ENCODE peak calls at places on chromosomes 2 and 18, in nine cellular contexts. O is cardiac muscle cell, U is suprapubic skin, P is left ventricle myocardium inferior, C is esophagus squamous epithelium, T is HCT116, X is dorsolateral prefrontal cortex, Q is fibroblast of lung, H is thoracic aorta. Z is an unnamed sample.

GRCh38 chr2:238741277-238741676 is 106.6 kb upstream of the TWIST2 start:
- DNase-seq in O (no peak), U (no peak), P (no peak), C (no peak), T (no peak), X (no peak), Q (no peak), H (no peak), Z (no peak)

GRCh38 chr2:95344656-95345055 is 47.5 kb downstream of the KCNIP3 start:
- DNase-seq in O (no peak), U (peak; percentile 29), P (no peak), C (no peak), T (no peak), X (no peak), Q (no peak), H (no peak), Z (no peak)

GRCh38 chr2:120344214-120344990 is 1.5 kb upstream of the INHBB start:
- DNase-seq in O (peak; percentile 53), U (no peak), P (no peak), C (no peak), T (no peak), X (no peak), Q (peak; percentile 8), H (no peak), Z (no peak)

GRCh38 chr2:64371727-64372126 is 82.2 kb upstream of the LGALSL start:
- DNase-seq in O (no peak), U (no peak), P (no peak), C (no peak), T (no peak), X (no peak), Q (no peak), H (no peak), Z (peak; percentile 87)

GRCh38 chr2:199186226-199186864 is 271.4 kb downstream of the SATB2 start:
- DNase-seq in O (no peak), U (no peak), P (no peak), C (no peak), T (no peak), X (no peak), Q (no peak), H (no peak), Z (no peak)

GRCh38 chr2:130797493-130798435 is 39.0 kb upstream of the ARHGEF4 start:
- DNase-seq in O (peak; percentile 96), U (peak; percentile 92), P (peak; percentile 93), C (peak; percentile 33), T (peak; percentile 61), X (peak; percentile 89), Q (peak; percentile 76), H (peak; percentile 58), Z (peak; percentile 59)

GRCh38 chr2:21041943-21042707 is 1.7 kb downstream of the APOB start:
- DNase-seq in O (no peak), U (no peak), P (no peak), C (no peak), T (no peak), X (no peak), Q (no peak), H (no peak), Z (no peak)

GRCh38 chr18:13457327-13457726 is 238.8 kb downstream of the LDLRAD4 start:
- DNase-seq in O (no peak), U (no peak), P (no peak), C (no peak), T (no peak), X (no peak), Q (no peak), H (no peak), Z (no peak)

GRCh38 chr2:79585701-79586428 is 73.0 kb downstream of the CTNNA2 start:
- DNase-seq in O (no peak), U (no peak), P (no peak), C (no peak), T (no peak), X (no peak), Q (peak; percentile 92), H (no peak), Z (peak; percentile 47)

DNA sequence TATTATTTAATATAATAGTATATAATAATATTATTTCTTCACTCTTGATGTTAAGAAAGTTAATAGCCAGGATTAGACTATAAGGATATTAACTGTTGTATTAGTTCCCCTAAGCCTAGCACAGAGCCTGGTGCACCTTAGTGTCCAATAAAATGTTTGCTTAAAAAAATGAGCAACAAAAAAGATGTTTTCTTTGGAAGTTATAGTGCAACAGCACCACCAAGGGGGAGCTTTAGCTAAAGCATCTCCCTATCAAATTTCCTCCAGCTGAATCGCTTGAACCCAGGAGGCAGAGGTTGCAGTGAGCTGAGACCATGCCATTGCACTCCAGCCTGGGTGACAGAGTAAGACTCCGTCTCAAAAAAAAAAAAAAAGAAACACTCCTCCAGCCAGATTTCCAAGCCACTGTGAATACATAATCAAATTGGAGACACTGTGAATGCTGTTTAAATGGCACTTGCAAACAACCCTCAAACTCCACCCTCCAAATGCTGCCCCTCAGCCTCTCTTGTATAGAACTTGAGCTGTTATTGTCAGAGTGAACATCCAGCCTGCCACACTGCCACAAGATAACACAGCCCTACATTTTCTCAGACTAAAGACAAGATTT is 221.9 kb downstream of the DYM start:
- DNase-seq in O (peak; percentile 55), U (no peak), P (no peak), C (no peak), T (peak; percentile 13), X (no peak), Q (peak; percentile 21), H (no peak), Z (peak; percentile 37)
- TF ChIP-seq CTCF in O (peak; percentile 58), U (no peak), P (peak; percentile 53), C (peak; percentile 61), T (peak; percentile 57), X (peak; percentile 50), Q (peak; percentile 53), H (peak; percentile 35), Z (peak; percentile 45)

DNA sequence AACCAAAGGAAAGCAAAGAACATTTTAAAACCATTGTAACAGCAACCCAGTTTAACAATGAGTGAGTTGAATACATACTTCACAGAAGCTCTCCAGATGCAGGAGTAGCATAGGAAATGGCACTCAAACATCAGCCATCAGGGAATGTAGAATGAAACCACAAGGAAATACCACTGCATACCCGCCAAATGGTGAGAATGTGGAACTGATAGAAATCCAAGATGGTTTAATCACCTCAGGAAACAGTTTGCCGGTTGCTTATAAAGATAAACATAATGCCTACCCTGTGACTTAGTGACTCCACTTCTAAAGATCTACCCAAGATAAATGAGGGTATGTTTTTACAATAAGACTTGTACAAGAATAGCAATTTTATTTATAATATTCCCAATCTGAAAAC is 132.0 kb downstream of the GALNT1 start:
- DNase-seq in O (no peak), U (no peak), P (no peak), C (no peak), T (no peak), X (no peak), Q (peak; percentile 79), H (no peak), Z (no peak)
- H3K4me3 ChIP-seq in O (no peak overlapping the region), U (no peak overlapping the region), P (no peak overlapping the region), C (no peak overlapping the region), T (no peak overlapping the region), X (no peak overlapping the region), Q (no peak overlapping the region), H (no peak overlapping the region), Z (no peak overlapping the region)

DNA sequence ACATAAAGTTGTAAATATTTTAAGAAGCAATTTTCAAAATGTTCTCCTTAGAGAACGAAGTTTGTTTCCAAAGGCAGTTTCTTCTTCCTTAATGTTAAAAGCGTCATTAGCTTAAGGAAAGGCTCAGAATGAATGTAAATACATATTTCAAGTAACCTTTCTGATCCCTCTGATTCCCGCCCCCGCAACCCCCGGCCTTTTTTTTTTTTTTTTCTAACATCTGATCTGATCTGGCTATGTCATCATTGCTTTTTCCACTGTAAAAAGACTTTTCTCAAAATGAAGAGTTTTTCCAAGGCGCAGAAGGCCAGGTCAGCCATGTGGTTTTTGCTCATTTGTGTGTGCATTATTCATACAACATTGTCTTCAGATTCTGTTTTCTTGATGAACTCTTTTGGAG is 57.1 kb upstream of the MEIS1 start:
- DNase-seq in O (no peak), U (no peak), P (no peak), C (no peak), T (no peak), X (no peak), Q (no peak), H (no peak), Z (no peak)
- H3K27me3 ChIP-seq in O (no peaks in the 10 kb centered on the region), U (no peaks in the 10 kb centered on the region), P (peaks cover 46% of the 10 kb centered on the region), C (no peaks in the 10 kb centered on the region), T (peaks cover 7% of the 10 kb centered on the region), X (no peaks in the 10 kb centered on the region), Q (peaks cover 2% of the 10 kb centered on the region), H (no peaks in the 10 kb centered on the region), Z (no peaks in the 10 kb centered on the region)

DNA sequence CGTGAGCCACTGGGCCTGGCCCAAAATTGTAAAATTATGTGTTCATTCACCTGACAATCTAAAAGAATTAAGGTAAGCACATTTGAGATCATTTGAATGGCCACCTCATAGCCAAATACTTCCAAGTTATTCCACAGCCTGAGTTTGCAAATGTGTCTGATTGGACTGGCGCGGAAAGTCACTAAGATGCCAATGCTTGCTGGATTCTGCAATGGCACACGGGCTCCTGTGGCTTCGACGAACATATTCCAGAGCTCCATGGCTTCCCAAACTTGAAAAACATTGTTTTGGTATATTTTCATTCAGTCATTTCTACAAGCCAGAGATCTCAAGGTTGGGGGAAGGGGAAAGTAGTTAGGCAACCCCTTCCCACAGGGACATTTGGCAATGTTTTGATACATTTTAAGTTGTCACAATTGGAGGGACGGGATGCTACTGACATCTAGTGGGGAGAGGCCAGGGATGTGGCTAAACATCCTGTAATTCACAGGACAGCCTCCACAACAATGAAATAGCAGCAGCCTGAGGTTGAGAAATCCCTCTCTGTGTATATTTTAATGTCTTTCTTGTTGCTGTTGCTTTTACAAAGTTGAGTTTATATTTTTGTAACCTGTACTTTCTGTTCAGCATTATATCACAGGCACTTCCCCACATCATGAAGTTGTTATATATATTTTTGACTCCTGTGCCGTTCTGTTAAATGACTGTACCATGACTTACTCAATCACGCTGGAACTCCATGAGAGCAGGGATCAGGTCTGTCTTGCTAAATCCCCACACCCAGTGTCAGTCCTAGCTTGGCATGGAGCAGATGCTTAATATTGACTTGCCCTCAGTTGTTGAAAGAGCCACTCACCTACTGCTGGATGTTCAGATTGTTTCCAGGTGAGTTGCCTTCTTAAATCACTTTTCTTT is 56.9 kb downstream of the COL4A4 start:
- DNase-seq in O (peak; percentile 72), U (no peak), P (no peak), C (no peak), T (peak; percentile 55), X (no peak), Q (peak; percentile 52), H (no peak), Z (peak; percentile 55)
- TF ChIP-seq CTCF in O (peak; percentile 86), U (no peak), P (peak; percentile 69), C (peak; percentile 60), T (peak; percentile 83), X (peak; percentile 57), Q (peak; percentile 85), H (no peak), Z (peak; percentile 78)

DNA sequence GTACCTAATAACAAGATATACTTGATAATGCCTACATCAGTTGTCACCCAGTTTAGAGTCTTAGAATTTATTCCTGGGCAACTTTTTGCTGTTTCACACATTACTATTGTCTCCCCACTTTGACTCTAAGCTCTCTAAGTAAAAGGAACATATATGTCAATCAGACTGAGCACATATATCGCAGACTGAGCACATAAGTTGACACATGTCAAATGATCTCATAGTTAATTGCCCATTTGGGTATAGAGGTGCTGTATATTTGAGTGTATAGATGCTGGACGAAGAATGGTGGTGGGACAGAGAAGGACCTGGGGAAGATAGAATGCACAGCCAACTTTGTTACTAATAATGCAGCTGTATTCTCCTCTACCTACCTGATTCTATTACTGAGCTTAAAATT is 746.0 kb upstream of the CDH2 start:
- DNase-seq in O (no peak), U (no peak), P (no peak), C (no peak), T (no peak), X (no peak), Q (no peak), H (no peak), Z (no peak)
- H3K4me3 ChIP-seq in O (no peak overlapping the region), U (no peak overlapping the region), P (no peak overlapping the region), C (no peak overlapping the region), T (no peak overlapping the region), X (no peak overlapping the region), Q (no peak overlapping the region), H (no peak overlapping the region), Z (no peak overlapping the region)

Z was measured in bronchial epithelial cell.